ENCODE peak calls at places on chromosome 4, in eight cellular contexts. Y is AG10803, V is hypothalamus, W is uterus, D is AML-193, K is NCI-H526, T is ELF-1, I is iris pigment epithelial cell. L is an unnamed sample.

GRCh38 chr4:7015383-7016035 is 27.7 kb upstream of the TADA2B start:
- DNase-seq in W (no peak), Y (no peak), I (no peak), V (no peak), D (no peak), K (no peak), T (no peak), L (no peak)

GRCh38 chr4:88623097-88623496 is 30.8 kb downstream of the HERC3 start:
- DNase-seq in K (no peak), T (no peak), D (no peak), V (no peak), I (peak; percentile 97), W (no peak), Y (peak; percentile 95), L (peak; percentile 29)

GRCh38 chr4:62006108-62006507 is 806.0 kb downstream of the ADGRL3 start:
- DNase-seq in I (no peak), T (peak; percentile 40), V (no peak), D (no peak), W (no peak), K (no peak), Y (no peak), L (no peak)

GRCh38 chr4:76582074-76582816 is 147.2 kb downstream of the SHROOM3 start:
- DNase-seq in I (no peak), Y (peak; percentile 57), D (no peak), T (no peak), K (no peak), W (no peak), V (no peak), L (no peak)

GRCh38 chr4:970046-970745 is 3.2 kb downstream of the DGKQ start:
- DNase-seq in D (no peak), T (no peak), Y (no peak), K (no peak), W (no peak), I (no peak), V (no peak), L (no peak)

GRCh38 chr4:157741642-157742041 is 431.2 kb downstream of the GASK1B start:
- DNase-seq in D (no peak), Y (no peak), V (no peak), W (no peak), T (no peak), I (peak; percentile 4), K (no peak), L (no peak)

GRCh38 chr4:112002301-112002700 is 143.0 kb upstream of the FAM241A start:
- DNase-seq in D (no peak), I (no peak), T (no peak), W (no peak), Y (no peak), K (no peak), V (no peak), L (no peak)

GRCh38 chr4:23877758-23878229 is 12.1 kb downstream of the PPARGC1A start:
- DNase-seq in I (peak; percentile 49), W (no peak), K (no peak), V (no peak), D (no peak), T (peak; percentile 30), Y (no peak), L (no peak)

GRCh38 chr4:25439913-25440477 is 62.9 kb downstream of the ANAPC4 start:
- DNase-seq in W (no peak), I (peak; percentile 74), V (peak; percentile 69), K (no peak), Y (peak; percentile 67), D (peak; percentile 67), T (peak; percentile 76), L (peak; percentile 38)

GRCh38 chr4:172601195-172601594 is 567.4 kb upstream of the GALNT7 start:
- DNase-seq in T (no peak), V (no peak), I (peak; percentile 40), D (no peak), W (no peak), K (no peak), Y (no peak), L (no peak)

GRCh38 chr4:3324093-3324815 is 31.4 kb downstream of the RGS12 start:
- DNase-seq in K (no peak), W (no peak), Y (no peak), T (peak; percentile 58), I (no peak), V (no peak), D (no peak), L (no peak)

GRCh38 chr4:158122501-158122900 is 50.3 kb downstream of the GASK1B start:
- DNase-seq in D (no peak), W (no peak), Y (peak; percentile 29), K (no peak), I (peak; percentile 55), V (no peak), T (no peak), L (no peak)

GRCh38 chr4:140092094-140092820 is 61.7 kb downstream of the MAML3 start:
- DNase-seq in T (peak; percentile 96), D (peak; percentile 17), Y (no peak), W (peak; percentile 22), K (peak; percentile 71), V (peak; percentile 41), I (no peak), L (no peak)

L was measured in H54.